ENCODE peak calls at places on chromosome 2, in seven cellular contexts. S, A, G, R, K, J and D are unnamed samples.

GRCh38 chr2:230636684-230637271 is 75.9 kb upstream of the CAB39 start:
- DNase-seq in J (no peak), R (no peak), K (no peak), A (no peak), S (peak; percentile 13), G (no peak), D (no peak)

GRCh38 chr2:96090527-96090926 is 25.8 kb downstream of the ADRA2B start:
- DNase-seq in J (no peak), G (no peak), K (peak; percentile 0), S (no peak), R (peak; percentile 55), A (no peak), D (no peak)

GRCh38 chr2:105114551-105114950 is 76.7 kb downstream of the MRPS9 start:
- DNase-seq in J (no peak), R (peak; percentile 59), A (no peak), K (no peak), G (no peak), S (peak; percentile 59), D (no peak)

GRCh38 chr2:149068996-149069888 is 30.7 kb downstream of the LYPD6B start:
- DNase-seq in A (no peak), G (no peak), K (no peak), J (no peak), R (peak; percentile 90), S (no peak), D (peak; percentile 73)

GRCh38 chr2:8536686-8537571 is 144.9 kb upstream of the ID2 start:
- DNase-seq in J (no peak), R (peak; percentile 20), G (no peak), K (no peak), S (peak; percentile 79), A (no peak), D (no peak)

GRCh38 chr2:223526106-223526505 is 76.1 kb downstream of the SCG2 start:
- DNase-seq in S (no peak), G (no peak), A (no peak), R (peak; percentile 36), J (no peak), K (no peak), D (no peak)

GRCh38 chr2:129248183-129248582 is 731.3 kb upstream of the RAB6C start:
- DNase-seq in G (no peak), K (no peak), A (no peak), S (no peak), J (no peak), R (peak; percentile 64), D (no peak)

GRCh38 chr2:19611491-19612332 is 253.3 kb upstream of the OSR1 start:
- DNase-seq in R (peak; percentile 99), K (no peak), G (no peak), J (no peak), A (no peak), S (no peak), D (peak; percentile 76)

GRCh38 chr2:239949537-239949936 is 75.6 kb downstream of the NDUFA10 start:
- DNase-seq in J (no peak), G (no peak), R (no peak), A (no peak), S (no peak), K (no peak), D (no peak)

GRCh38 chr2:9330639-9331270 is 92.6 kb downstream of the ITGB1BP1 start:
- DNase-seq in A (peak; percentile 65), G (peak; percentile 77), K (no peak), R (no peak), J (no peak), S (no peak), D (no peak)

GRCh38 chr2:233061591-233062446 is 1.7 kb downstream of the INPP5D start:
- DNase-seq in G (peak; percentile 80), S (peak; percentile 70), A (no peak), J (no peak), K (no peak), R (no peak), D (peak; percentile 47)

GRCh38 chr2:224847961-224848850 is 132.0 kb upstream of the CCDC195 start:
- DNase-seq in R (peak; percentile 88), J (no peak), G (no peak), S (peak; percentile 77), K (peak; percentile 11), A (peak; percentile 79), D (peak; percentile 84)

GRCh38 chr2:11697103-11697871 is 27.3 kb upstream of the NTSR2 start:
- DNase-seq in R (peak; percentile 73), G (peak; percentile 56), K (peak; percentile 39), S (no peak), J (no peak), A (peak; percentile 84), D (peak; percentile 100)

GRCh38 chr2:112065966-112066365 is 10.9 kb downstream of the TMEM87B start:
- DNase-seq in G (no peak), R (peak; percentile 86), S (no peak), K (no peak), J (no peak), A (no peak), D (no peak)

GRCh38 chr2:85862426-85862825 is 26.4 kb downstream of the ST3GAL5 start:
- DNase-seq in G (no peak), S (peak; percentile 36), R (peak; percentile 50), A (peak; percentile 31), K (no peak), J (no peak), D (peak; percentile 46)

GRCh38 chr2:191866675-191867506 is 20.0 kb upstream of the CAVIN2 start:
- DNase-seq in G (no peak), A (no peak), J (no peak), S (peak; percentile 70), K (peak; percentile 34), R (peak; percentile 95), D (peak; percentile 53)

GRCh38 chr2:196314780-196315179 is 143.4 kb upstream of the STK17B start:
- DNase-seq in J (no peak), K (no peak), A (no peak), S (no peak), R (peak; percentile 45), G (no peak), D (peak; percentile 22)

GRCh38 chr2:101577173-101577572 is 102.3 kb upstream of the RFX8 start:
- DNase-seq in R (no peak), S (no peak), J (no peak), A (no peak), K (no peak), G (no peak), D (no peak)

GRCh38 chr2:163778045-163778753 is 42.4 kb upstream of the FIGN start:
- DNase-seq in R (peak; percentile 98), J (no peak), A (peak; percentile 67), S (no peak), K (no peak), G (no peak), D (peak; percentile 87)

GRCh38 chr2:101958071-101958470 is 33.7 kb upstream of the IL1R2 start:
- DNase-seq in R (peak; percentile 12), G (no peak), K (no peak), S (no peak), J (no peak), A (no peak), D (no peak)

GRCh38 chr2:169573160-169573973 is at the start of gene FASTKD1:
- DNase-seq in A (peak; percentile 93), R (peak; percentile 72), G (peak; percentile 87), J (peak; percentile 79), K (peak; percentile 79), S (peak; percentile 96), D (peak; percentile 91)

GRCh38 chr2:180360283-180360618 is 353.2 kb upstream of the CWC22 start:
- DNase-seq in J (no peak), K (no peak), G (no peak), S (no peak), R (no peak), A (no peak), D (no peak)

GRCh38 chr2:19898592-19899329 is 3.0 kb downstream of the TTC32 start:
- DNase-seq in A (no peak), G (no peak), S (no peak), K (no peak), J (no peak), R (no peak), D (no peak)

GRCh38 chr2:241314933-241315182 is 614 bp downstream of the HDLBP start:
- DNase-seq in K (no peak), R (no peak), S (no peak), J (no peak), G (no peak), A (no peak), D (no peak)

GRCh38 chr2:221563601-221564000 is 8.5 kb downstream of the EPHA4 start:
- DNase-seq in G (no peak), R (no peak), A (no peak), K (no peak), S (no peak), J (no peak), D (no peak)

GRCh38 chr2:216700778-216701177 is 5.4 kb upstream of the IGFBP5 start:
- DNase-seq in S (no peak), K (no peak), J (no peak), A (no peak), G (no peak), R (no peak), D (no peak)
- H3K9me3 ChIP-seq in S (no peaks in the 10 kb centered on the region), K (no peaks in the 10 kb centered on the region), J (no peaks in the 10 kb centered on the region), A (no peaks in the 10 kb centered on the region), G (no peaks in the 10 kb centered on the region), R (no peaks in the 10 kb centered on the region), D (no peaks in the 10 kb centered on the region)

GRCh38 chr2:10494351-10495066 is 46.4 kb upstream of the ODC1 start:
- DNase-seq in K (no peak), R (no peak), G (peak; percentile 64), A (no peak), S (peak; percentile 6), J (no peak), D (no peak)

GRCh38 chr2:10495988-10496313 is 47.8 kb upstream of the ODC1 start:
- DNase-seq in A (no peak), K (no peak), J (no peak), G (no peak), R (no peak), S (peak; percentile 17), D (no peak)

GRCh38 chr2:10493075-10493635 is 45.0 kb upstream of the ODC1 start:
- DNase-seq in S (peak; percentile 1), A (no peak), G (no peak), J (no peak), K (no peak), R (no peak), D (no peak)

GRCh38 chr2:10493636-10494281 is 45.6 kb upstream of the ODC1 start:
- DNase-seq in J (peak; percentile 56), A (no peak), R (peak; percentile 87), S (peak; percentile 39), G (peak; percentile 85), K (no peak), D (peak; percentile 94)

GRCh38 chr2:10495311-10495987 is 47.3 kb upstream of the ODC1 start:
- DNase-seq in G (no peak), A (no peak), S (peak; percentile 23), J (no peak), R (no peak), K (no peak), D (no peak)
- H3K27me3 ChIP-seq in G (no peaks in the 10 kb centered on the region), A (no peaks in the 10 kb centered on the region), S (peaks cover 6% of the 10 kb centered on the region), J (no peaks in the 10 kb centered on the region), R (no peaks in the 10 kb centered on the region), K (peaks cover 24% of the 10 kb centered on the region), D (no peaks in the 10 kb centered on the region)

GRCh38 chr2:6841537-6842287 is 24.0 kb downstream of the CMPK2 start:
- DNase-seq in S (no peak), K (no peak), R (no peak), J (no peak), G (no peak), A (no peak), D (no peak)
- H3K9me3 ChIP-seq in S (no peaks in the 10 kb centered on the region), K (peaks cover 75% of the 10 kb centered on the region), R (peaks cover 22% of the 10 kb centered on the region), J (peaks cover 24% of the 10 kb centered on the region), G (peaks cover 41% of the 10 kb centered on the region), A (peaks cover 36% of the 10 kb centered on the region), D (peaks cover 24% of the 10 kb centered on the region)

GRCh38 chr2:26521913-26522180 is 43.9 kb upstream of the OTOF start:
- DNase-seq in S (no peak), K (no peak), R (no peak), A (no peak), G (no peak), J (no peak), D (no peak)
- H3K27me3 ChIP-seq in S (peaks cover 6% of the 10 kb centered on the region), K (peaks cover 30% of the 10 kb centered on the region), R (peaks cover 32% of the 10 kb centered on the region), A (no peaks in the 10 kb centered on the region), G (no peaks in the 10 kb centered on the region), J (peaks cover 7% of the 10 kb centered on the region), D (peaks cover 17% of the 10 kb centered on the region)